ENCODE peak calls at places on chromosomes 7 and 10, in seven cellular contexts. J is sigmoid colon; A is Panc1; U is trophoblast cell; H is CD8-positive, alpha-beta memory T cell; G is transverse colon; B is lung. I is an unnamed sample.

GRCh38 chr10:18290651-18291313 is 150.6 kb downstream of the CACNB2 start:
- DNase-seq in J (no peak), A (no peak), U (no peak), H (no peak), G (no peak), B (no peak), I (no peak)

GRCh38 chr10:77564781-77565589 is 72.6 kb downstream of the KCNMA1 start:
- DNase-seq in J (no peak), A (no peak), U (no peak), H (no peak), G (no peak), B (no peak), I (no peak)

GRCh38 chr10:70433581-70434280 is 7.8 kb downstream of the NODAL start:
- DNase-seq in J (peak; percentile 53), A (no peak), U (peak; percentile 3), H (no peak), G (no peak), B (no peak), I (no peak)

GRCh38 chr10:70902659-70903261 is 14.4 kb upstream of the PCBD1 start:
- DNase-seq in J (no peak), A (no peak), U (no peak), H (no peak), G (no peak), B (no peak), I (no peak)

GRCh38 chr10:110364531-110364937 is 59.8 kb upstream of the SMNDC1 start:
- DNase-seq in J (no peak), A (no peak), U (no peak), H (no peak), G (no peak), B (no peak), I (no peak)

GRCh38 chr10:8138471-8138870 is 84.0 kb downstream of the GATA3 start:
- DNase-seq in J (no peak), A (no peak), U (no peak), H (no peak), G (no peak), B (no peak), I (no peak)

GRCh38 chr10:104666106-104666505 is 25.0 kb downstream of the SORCS3 start:
- DNase-seq in J (no peak), A (no peak), U (no peak), H (no peak), G (no peak), B (no peak), I (no peak)

GRCh38 chr10:70761031-70761601 is 24.1 kb downstream of the TBATA start:
- DNase-seq in J (peak; percentile 34), A (no peak), U (no peak), H (no peak), G (no peak), B (no peak), I (no peak)

GRCh38 chr10:47181057-47181849 is 118.7 kb upstream of the GDF10 start:
- DNase-seq in J (no peak), A (no peak), U (no peak), H (no peak), G (no peak), B (peak; percentile 21), I (no peak)

GRCh38 chr7:43906327-43907010 is at the start of gene URGCP:
- DNase-seq in J (peak; percentile 74), A (no peak), U (peak; percentile 16), H (peak; percentile 44), G (peak; percentile 57), B (peak; percentile 39), I (peak; percentile 47)

GRCh38 chr7:130409067-130409721 is 28.9 kb downstream of the CPA1 start:
- DNase-seq in J (no peak), A (no peak), U (no peak), H (no peak), G (no peak), B (no peak), I (no peak)

GRCh38 chr10:103926722-103927319 is 8.8 kb upstream of the STN1 start:
- DNase-seq in J (no peak), A (no peak), U (no peak), H (no peak), G (no peak), B (no peak), I (no peak)

GRCh38 chr10:29949411-29950011 is 109.9 kb downstream of the JCAD start:
- DNase-seq in J (no peak), A (no peak), U (no peak), H (no peak), G (no peak), B (no peak), I (no peak)

GRCh38 chr7:158373761-158374545 is 213.7 kb downstream of the PTPRN2 start:
- DNase-seq in J (peak; percentile 19), A (no peak), U (no peak), H (no peak), G (no peak), B (no peak), I (no peak)

GRCh38 chr7:77266162-77266807 is 66.7 kb upstream of the FGL2 start:
- DNase-seq in J (no peak), A (no peak), U (no peak), H (no peak), G (no peak), B (no peak), I (no peak)

GRCh38 chr7:4814463-4814862 is 39.0 kb downstream of the AP5Z1 start:
- DNase-seq in J (no peak), A (no peak), U (no peak), H (no peak), G (no peak), B (no peak), I (no peak)

GRCh38 chr10:43931308-43931930 is 282.7 kb upstream of the ZNF32 start:
- DNase-seq in J (no peak), A (no peak), U (no peak), H (no peak), G (no peak), B (no peak), I (no peak)

GRCh38 chr10:125032474-125032873 is 90.6 kb downstream of the ZRANB1 start:
- DNase-seq in J (no peak), A (no peak), U (no peak), H (no peak), G (no peak), B (no peak), I (no peak)

DNA sequence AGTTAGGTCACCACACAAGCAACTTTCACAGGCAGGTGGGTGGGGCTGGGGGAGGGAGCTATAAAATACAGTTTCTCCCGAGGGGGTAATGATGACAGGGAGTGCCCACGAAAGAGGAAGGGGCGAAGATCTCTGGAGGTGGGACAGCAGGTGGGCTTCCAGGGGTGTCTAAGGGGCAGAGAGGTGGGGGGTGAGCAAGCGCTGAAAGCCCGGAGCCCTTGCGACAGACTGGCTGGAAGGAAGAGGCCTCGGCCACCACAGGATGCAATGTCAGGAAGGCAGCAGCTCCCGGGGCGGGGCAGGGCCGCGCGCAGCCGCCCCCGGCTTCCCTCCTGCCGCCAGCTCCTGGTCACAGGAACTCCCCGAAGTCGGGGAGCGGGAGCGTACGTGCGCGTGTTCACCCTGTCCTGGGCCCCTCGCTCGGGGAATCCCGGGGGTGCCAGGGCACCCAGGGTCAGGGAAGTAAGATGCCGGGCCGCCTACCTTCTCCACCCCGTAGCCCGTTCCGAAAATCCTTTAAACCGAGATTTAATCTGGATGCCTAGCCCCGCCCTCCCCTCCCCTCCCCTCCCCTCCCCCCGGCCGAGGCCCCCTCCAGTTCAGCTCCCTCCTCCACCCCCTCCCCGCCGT is 105.2 kb upstream of the PPIF start:
- DNase-seq in J (peak; percentile 88), A (no peak), U (peak; percentile 69), H (peak; percentile 25), G (peak; percentile 64), B (peak; percentile 64), I (peak; percentile 20)
- H3K4me3 ChIP-seq in J (peak overlapping the region; percentile 65), A (no peak overlapping the region), U (peak overlapping the region; percentile 73), H (peak overlapping the region; percentile 49), G (peak overlapping the region; percentile 25), B (no peak overlapping the region), I (peak overlapping the region; percentile 52)

GRCh38 chr10:50382576-50383023 is 131.3 kb upstream of the ASAH2 start:
- DNase-seq in J (no peak), A (no peak), U (no peak), H (no peak), G (no peak), B (no peak), I (no peak)
- H3K27ac ChIP-seq in J (no peak overlapping the region), A (no peak overlapping the region), U (no peak overlapping the region), H (no peak overlapping the region), G (peak overlapping the region; percentile 21), B (peak overlapping the region; percentile 29), I (no peak overlapping the region)

DNA sequence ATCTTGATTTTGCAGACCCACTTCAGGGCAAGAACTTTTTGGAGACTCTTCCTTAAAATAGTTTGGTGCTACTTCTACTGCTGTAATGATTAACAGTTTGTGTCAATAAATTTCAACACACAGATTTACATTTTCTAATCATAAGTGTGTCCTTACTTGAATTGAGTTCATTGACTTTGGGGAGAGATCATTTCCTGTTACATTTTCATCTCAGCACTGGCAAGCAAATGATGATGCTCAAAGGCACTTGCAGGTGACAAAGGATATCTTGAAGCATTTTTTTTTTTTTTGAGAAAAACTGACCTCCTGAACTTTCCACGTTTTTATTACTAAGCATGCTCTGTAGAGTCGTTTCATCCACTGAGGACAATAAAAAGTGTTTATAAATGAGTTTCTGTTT is 52.7 kb downstream of the GPR85 start:
- DNase-seq in J (no peak), A (no peak), U (no peak), H (no peak), G (no peak), B (no peak), I (no peak)
- H3K4me3 ChIP-seq in J (no peak overlapping the region), A (no peak overlapping the region), U (no peak overlapping the region), H (no peak overlapping the region), G (no peak overlapping the region), B (no peak overlapping the region), I (no peak overlapping the region)

DNA sequence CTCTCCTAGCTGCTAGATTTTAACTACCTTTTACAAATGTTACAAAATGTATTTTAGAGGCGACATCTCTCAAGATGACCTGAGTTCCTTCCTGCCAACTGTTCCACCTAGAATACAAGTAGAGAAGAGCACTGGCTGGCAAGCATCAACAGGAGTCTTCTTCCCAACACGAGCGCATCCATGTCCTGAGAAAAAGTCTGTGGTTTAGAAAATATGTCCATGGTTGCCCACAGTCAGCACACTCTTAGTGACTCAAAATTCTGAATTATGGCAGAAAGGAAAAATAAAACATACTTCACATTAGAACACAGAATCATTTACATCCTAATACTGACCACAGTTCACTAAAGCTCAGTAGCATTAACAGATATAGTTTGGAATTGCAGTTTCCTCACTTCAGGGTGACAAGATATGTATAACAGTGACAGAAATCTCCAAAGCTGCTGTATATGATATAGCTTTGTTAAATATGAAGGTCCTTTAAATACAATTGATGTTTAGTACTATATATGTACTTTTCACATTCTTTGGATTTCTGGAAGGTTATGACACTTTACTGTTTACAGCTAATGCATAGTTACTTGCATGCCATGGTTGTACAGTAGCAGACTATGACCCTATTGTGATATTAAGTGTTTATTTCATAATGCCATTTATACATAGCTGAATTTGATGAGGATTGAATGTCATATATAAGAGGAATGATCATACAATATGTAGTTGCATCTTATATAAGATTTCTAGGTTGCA is 327.1 kb downstream of the GFRA1 start:
- DNase-seq in J (no peak), A (no peak), U (no peak), H (no peak), G (no peak), B (no peak), I (no peak)
- H3K27ac ChIP-seq in J (no peak overlapping the region), A (no peak overlapping the region), U (no peak overlapping the region), H (no peak overlapping the region), G (no peak overlapping the region), B (no peak overlapping the region), I (no peak overlapping the region)

GRCh38 chr10:91629715-91630549 is 2.9 kb downstream of the PPP1R3C start:
- DNase-seq in J (no peak), A (no peak), U (no peak), H (no peak), G (no peak), B (no peak), I (no peak)
- H3K4me3 ChIP-seq in J (peak overlapping the region; percentile 57), A (no peak overlapping the region), U (no peak overlapping the region), H (no peak overlapping the region), G (no peak overlapping the region), B (peak overlapping the region; percentile 18), I (no peak overlapping the region)

GRCh38 chr7:99124636-99125504 is 19.0 kb downstream of the SMURF1 start:
- DNase-seq in J (no peak), A (no peak), U (peak; percentile 67), H (no peak), G (no peak), B (no peak), I (no peak)
- H3K27ac ChIP-seq in J (peak overlapping the region; percentile 27), A (peak overlapping the region; percentile 74), U (peak overlapping the region; percentile 82), H (no peak overlapping the region), G (peak overlapping the region; percentile 36), B (no peak overlapping the region), I (no peak overlapping the region)

I was measured in CD4-positive, alpha-beta memory T cell.